ENCODE peak calls at places on chromosome 9, in four cellular contexts. One of them, this sample, is unnamed.
A peak's percentile ranks its signal among the peaks of the same experiment; 100 is the strongest.

GRCh38 chr9:70043689-70044449 is at the start of gene MAMDC2:
- DNase-seq in left lung: peak; percentile 51
- DNase-seq in upper lobe of left lung: peak; percentile 89
- DNase-seq in colonic mucosa: peak; percentile 32
- DNase-seq in this sample: peak; percentile 51

GRCh38 chr9:84668204-84669007 is 1.1 kb upstream of the NTRK2 start:
- DNase-seq in left lung: peak; percentile 35
- DNase-seq in upper lobe of left lung: peak; percentile 93
- DNase-seq in colonic mucosa: peak; percentile 66
- DNase-seq in this sample: peak; percentile 59

GRCh38 chr9:33230756-33231691 is 8.9 kb upstream of the SPINK4 start:
- DNase-seq in left lung: no peak
- DNase-seq in upper lobe of left lung: no peak
- DNase-seq in colonic mucosa: no peak
- DNase-seq in this sample: no peak

GRCh38 chr9:100584951-100585350 is 7.1 kb downstream of the CAVIN4 start:
- DNase-seq in left lung: no peak
- DNase-seq in upper lobe of left lung: no peak
- DNase-seq in colonic mucosa: no peak
- DNase-seq in this sample: no peak

GRCh38 chr9:81476808-81477207 is 212.5 kb downstream of the TLE1 start:
- DNase-seq in left lung: no peak
- DNase-seq in upper lobe of left lung: no peak
- DNase-seq in colonic mucosa: no peak
- DNase-seq in this sample: no peak

GRCh38 chr9:33437235-33437634 is 10.2 kb downstream of the AQP3 start:
- DNase-seq in left lung: no peak
- DNase-seq in upper lobe of left lung: no peak
- DNase-seq in colonic mucosa: no peak
- DNase-seq in this sample: no peak

GRCh38 chr9:35651964-35652828 is 1.5 kb upstream of the SIT1 start:
- DNase-seq in left lung: no peak
- DNase-seq in upper lobe of left lung: no peak
- DNase-seq in colonic mucosa: peak; percentile 62
- DNase-seq in this sample: peak; percentile 52

GRCh38 chr9:108142504-108143201 is 653.1 kb upstream of the KLF4 start:
- DNase-seq in left lung: no peak
- DNase-seq in upper lobe of left lung: no peak
- DNase-seq in colonic mucosa: peak; percentile 80
- DNase-seq in this sample: peak; percentile 82

GRCh38 chr9:132752877-132753592 is 82.8 kb downstream of the GTF3C4 start:
- DNase-seq in left lung: peak; percentile 36
- DNase-seq in upper lobe of left lung: no peak
- DNase-seq in colonic mucosa: no peak
- DNase-seq in this sample: no peak

GRCh38 chr9:134880484-134881312 is at the start of gene FCN2:
- DNase-seq in left lung: no peak
- DNase-seq in upper lobe of left lung: no peak
- DNase-seq in colonic mucosa: no peak
- DNase-seq in this sample: no peak

GRCh38 chr9:17613723-17614122 is 34.9 kb downstream of the SH3GL2 start:
- DNase-seq in left lung: no peak
- DNase-seq in upper lobe of left lung: no peak
- DNase-seq in colonic mucosa: no peak
- DNase-seq in this sample: no peak

GRCh38 chr9:136538599-136539426 is 7.0 kb downstream of the NOTCH1 start:
- DNase-seq in left lung: no peak
- DNase-seq in upper lobe of left lung: peak; percentile 75
- DNase-seq in colonic mucosa: peak; percentile 86
- DNase-seq in this sample: peak; percentile 82

GRCh38 chr9:105073147-105073546 is 145.2 kb upstream of the ABCA1 start:
- DNase-seq in left lung: no peak
- DNase-seq in upper lobe of left lung: no peak
- DNase-seq in colonic mucosa: no peak
- DNase-seq in this sample: no peak

GRCh38 chr9:134870746-134871667 is 9.6 kb upstream of the FCN2 start:
- DNase-seq in left lung: no peak
- DNase-seq in upper lobe of left lung: peak; percentile 60
- DNase-seq in colonic mucosa: no peak
- DNase-seq in this sample: no peak

GRCh38 chr9:5869315-5870019 is 21.2 kb upstream of the MLANA start:
- DNase-seq in left lung: no peak
- DNase-seq in upper lobe of left lung: no peak
- DNase-seq in colonic mucosa: no peak
- DNase-seq in this sample: peak; percentile 41

GRCh38 chr9:92717201-92718085 is 47.2 kb downstream of the BICD2 start:
- DNase-seq in left lung: no peak
- DNase-seq in upper lobe of left lung: no peak
- DNase-seq in colonic mucosa: no peak
- DNase-seq in this sample: no peak

GRCh38 chr9:4548796-4549725 is 58.8 kb downstream of the SLC1A1 start:
- DNase-seq in left lung: no peak
- DNase-seq in upper lobe of left lung: peak; percentile 39
- DNase-seq in colonic mucosa: no peak
- DNase-seq in this sample: no peak

GRCh38 chr9:110255417-110256141 is 728 bp downstream of the TXN start:
- DNase-seq in left lung: peak; percentile 75
- DNase-seq in upper lobe of left lung: peak; percentile 92
- DNase-seq in colonic mucosa: peak; percentile 80
- DNase-seq in this sample: peak; percentile 82

GRCh38 chr9:26463841-26464240 is 428.8 kb downstream of the CAAP1 start:
- DNase-seq in left lung: no peak
- DNase-seq in upper lobe of left lung: no peak
- DNase-seq in colonic mucosa: no peak
- DNase-seq in this sample: no peak

GRCh38 chr9:106891286-106891685 is 28.3 kb downstream of the ZNF462 start:
- DNase-seq in left lung: no peak
- DNase-seq in upper lobe of left lung: no peak
- DNase-seq in colonic mucosa: no peak
- DNase-seq in this sample: no peak

GRCh38 chr9:34663296-34663590 is 786 bp upstream of the CCL27 start:
- DNase-seq in left lung: no peak
- DNase-seq in upper lobe of left lung: no peak
- DNase-seq in colonic mucosa: no peak
- DNase-seq in this sample: no peak

GRCh38 chr9:2324742-2325141 is 296.8 kb upstream of the VLDLR start:
- DNase-seq in left lung: no peak
- DNase-seq in upper lobe of left lung: no peak
- DNase-seq in colonic mucosa: no peak
- DNase-seq in this sample: no peak

GRCh38 chr9:110282767-110283136 is 26.4 kb upstream of the TXN start:
- DNase-seq in left lung: no peak
- DNase-seq in upper lobe of left lung: no peak
- DNase-seq in colonic mucosa: no peak
- DNase-seq in this sample: no peak

DNA sequence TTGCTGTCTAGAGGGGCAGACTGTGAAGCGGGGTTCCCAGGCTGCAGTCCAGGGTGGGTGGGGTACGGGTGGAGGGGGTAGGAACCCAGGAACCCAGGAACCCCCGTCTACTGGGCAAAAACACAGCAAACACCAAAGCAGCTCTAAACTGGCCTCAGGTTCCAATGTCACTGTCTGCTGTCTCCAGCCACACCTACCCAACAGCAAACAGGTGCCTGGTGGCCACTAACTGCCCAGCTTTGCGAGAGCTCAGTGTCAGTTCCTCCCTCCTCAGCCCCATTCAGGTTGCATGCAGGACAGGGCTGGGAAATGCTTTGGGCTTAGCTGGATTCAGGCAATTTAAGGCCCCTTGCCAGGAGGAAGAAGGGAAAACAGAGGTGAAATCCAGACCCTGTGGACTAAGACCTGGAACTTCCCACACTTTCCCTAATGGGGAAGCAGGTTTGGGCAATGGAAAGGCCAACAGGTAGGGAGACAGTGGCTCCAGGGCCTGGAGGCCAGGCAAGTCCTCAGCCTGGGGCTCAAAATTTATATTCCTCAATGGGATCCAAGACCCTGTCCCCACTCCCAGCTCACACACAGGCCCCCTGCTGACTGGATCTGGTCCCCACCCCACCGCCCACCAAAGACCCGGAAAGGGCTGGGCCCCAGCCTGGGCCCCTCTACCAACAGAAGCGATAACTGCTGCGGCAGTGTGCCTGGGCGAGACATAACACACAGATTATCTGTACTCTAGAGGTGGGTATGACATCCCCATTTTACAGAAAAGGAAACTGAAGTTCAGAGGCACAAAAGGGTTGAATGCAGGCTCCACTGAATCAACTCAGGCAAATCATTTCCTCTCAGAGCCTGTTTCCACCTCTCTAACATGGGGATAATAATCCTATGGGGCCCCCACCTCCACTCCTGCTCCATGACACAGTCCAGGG is 3.6 kb downstream of the EEIG1 start:
- DNase-seq in left lung: no peak
- DNase-seq in upper lobe of left lung: no peak
- DNase-seq in colonic mucosa: peak; percentile 71
- DNase-seq in this sample: peak; percentile 70
- H3K4me3 ChIP-seq in left lung: peak overlapping the region; percentile 58
- H3K4me3 ChIP-seq in upper lobe of left lung: no peak overlapping the region
- H3K4me3 ChIP-seq in colonic mucosa: peak overlapping the region; percentile 83
- H3K4me3 ChIP-seq in this sample: no peak overlapping the region

GRCh38 chr9:95030344-95030743 is 287.2 kb downstream of the FANCC start:
- DNase-seq in left lung: no peak
- DNase-seq in upper lobe of left lung: no peak
- DNase-seq in colonic mucosa: no peak
- DNase-seq in this sample: no peak

GRCh38 chr9:95029720-95030119 is 287.8 kb downstream of the FANCC start:
- DNase-seq in left lung: no peak
- DNase-seq in upper lobe of left lung: no peak
- DNase-seq in colonic mucosa: no peak
- DNase-seq in this sample: no peak

GRCh38 chr9:95030920-95031662 is 286.4 kb downstream of the FANCC start:
- DNase-seq in left lung: no peak
- DNase-seq in upper lobe of left lung: no peak
- DNase-seq in colonic mucosa: no peak
- DNase-seq in this sample: no peak

GRCh38 chr9:95032580-95033298 is 284.8 kb downstream of the FANCC start:
- DNase-seq in left lung: no peak
- DNase-seq in upper lobe of left lung: no peak
- DNase-seq in colonic mucosa: no peak
- DNase-seq in this sample: no peak

GRCh38 chr9:95031711-95032461 is 285.6 kb downstream of the FANCC start:
- DNase-seq in left lung: peak; percentile 74
- DNase-seq in upper lobe of left lung: no peak
- DNase-seq in colonic mucosa: no peak
- DNase-seq in this sample: no peak
- H3K4me1 ChIP-seq in left lung: peaks cover 39% of the 10 kb centered on the region
- H3K4me1 ChIP-seq in upper lobe of left lung: peaks cover 46% of the 10 kb centered on the region
- H3K4me1 ChIP-seq in colonic mucosa: no peaks in the 10 kb centered on the region
- H3K4me1 ChIP-seq in this sample: peaks cover 31% of the 10 kb centered on the region

DNA sequence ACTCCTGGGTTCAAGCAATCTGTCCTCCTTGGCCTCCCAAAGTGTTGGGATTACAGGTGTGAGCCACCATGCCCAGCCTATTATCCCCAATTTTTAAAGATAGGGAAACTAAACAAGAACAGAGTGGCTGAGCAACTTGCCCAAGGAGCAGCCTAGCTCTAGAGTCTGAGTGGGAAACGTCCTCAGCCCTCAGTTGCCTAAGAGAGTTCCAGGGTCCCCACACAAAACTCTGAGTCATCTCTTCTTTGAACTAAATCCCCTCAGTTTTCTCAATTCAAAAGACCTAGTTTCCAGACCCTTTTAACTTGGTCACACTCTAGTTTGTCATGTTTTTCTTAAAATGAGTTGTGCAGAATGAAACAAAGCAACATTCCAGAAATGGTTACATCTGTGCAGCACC is 33.5 kb downstream of the GGTA1 start:
- DNase-seq in left lung: no peak
- DNase-seq in upper lobe of left lung: no peak
- DNase-seq in colonic mucosa: no peak
- DNase-seq in this sample: no peak
- H3K4me3 ChIP-seq in left lung: no peak overlapping the region
- H3K4me3 ChIP-seq in upper lobe of left lung: no peak overlapping the region
- H3K4me3 ChIP-seq in colonic mucosa: no peak overlapping the region
- H3K4me3 ChIP-seq in this sample: no peak overlapping the region

DNA sequence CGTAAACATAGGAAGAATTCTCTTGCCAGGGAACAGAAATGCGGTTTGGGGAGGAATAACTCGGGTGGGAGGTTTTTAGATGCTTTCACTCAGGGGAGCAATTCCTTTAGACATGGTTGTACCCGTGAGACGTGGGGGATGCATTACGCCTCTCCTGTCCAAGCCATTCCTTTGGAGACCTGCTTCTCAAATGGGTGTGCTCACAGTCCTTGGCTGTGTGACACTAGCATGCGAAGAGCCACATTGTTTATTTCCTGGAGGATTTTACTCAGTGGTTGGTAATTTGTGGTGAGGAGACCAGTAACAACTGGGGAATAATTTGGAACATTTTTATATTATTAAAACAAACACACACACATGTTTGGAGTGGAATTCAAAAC is 18.5 kb downstream of the COL15A1 start:
- DNase-seq in left lung: no peak
- DNase-seq in upper lobe of left lung: no peak
- DNase-seq in colonic mucosa: no peak
- DNase-seq in this sample: no peak
- H3K4me1 ChIP-seq in left lung: no peaks in the 10 kb centered on the region
- H3K4me1 ChIP-seq in upper lobe of left lung: peaks cover 4% of the 10 kb centered on the region
- H3K4me1 ChIP-seq in colonic mucosa: no peaks in the 10 kb centered on the region
- H3K4me1 ChIP-seq in this sample: peaks cover 6% of the 10 kb centered on the region

GRCh38 chr9:37037137-37037743 is 3.2 kb upstream of the PAX5 start:
- DNase-seq in left lung: no peak
- DNase-seq in upper lobe of left lung: peak; percentile 70
- DNase-seq in colonic mucosa: peak; percentile 22
- DNase-seq in this sample: no peak

GRCh38 chr9:37036237-37037136 is 2.4 kb upstream of the PAX5 start:
- DNase-seq in left lung: no peak
- DNase-seq in upper lobe of left lung: peak; percentile 87
- DNase-seq in colonic mucosa: peak; percentile 47
- DNase-seq in this sample: peak; percentile 73

GRCh38 chr9:37034938-37035471 is 937 bp upstream of the PAX5 start:
- DNase-seq in left lung: no peak
- DNase-seq in upper lobe of left lung: no peak
- DNase-seq in colonic mucosa: no peak
- DNase-seq in this sample: no peak

GRCh38 chr9:37034320-37034937 is 361 bp upstream of the PAX5 start:
- DNase-seq in left lung: no peak
- DNase-seq in upper lobe of left lung: peak; percentile 90
- DNase-seq in colonic mucosa: peak; percentile 32
- DNase-seq in this sample: peak; percentile 35

DNA sequence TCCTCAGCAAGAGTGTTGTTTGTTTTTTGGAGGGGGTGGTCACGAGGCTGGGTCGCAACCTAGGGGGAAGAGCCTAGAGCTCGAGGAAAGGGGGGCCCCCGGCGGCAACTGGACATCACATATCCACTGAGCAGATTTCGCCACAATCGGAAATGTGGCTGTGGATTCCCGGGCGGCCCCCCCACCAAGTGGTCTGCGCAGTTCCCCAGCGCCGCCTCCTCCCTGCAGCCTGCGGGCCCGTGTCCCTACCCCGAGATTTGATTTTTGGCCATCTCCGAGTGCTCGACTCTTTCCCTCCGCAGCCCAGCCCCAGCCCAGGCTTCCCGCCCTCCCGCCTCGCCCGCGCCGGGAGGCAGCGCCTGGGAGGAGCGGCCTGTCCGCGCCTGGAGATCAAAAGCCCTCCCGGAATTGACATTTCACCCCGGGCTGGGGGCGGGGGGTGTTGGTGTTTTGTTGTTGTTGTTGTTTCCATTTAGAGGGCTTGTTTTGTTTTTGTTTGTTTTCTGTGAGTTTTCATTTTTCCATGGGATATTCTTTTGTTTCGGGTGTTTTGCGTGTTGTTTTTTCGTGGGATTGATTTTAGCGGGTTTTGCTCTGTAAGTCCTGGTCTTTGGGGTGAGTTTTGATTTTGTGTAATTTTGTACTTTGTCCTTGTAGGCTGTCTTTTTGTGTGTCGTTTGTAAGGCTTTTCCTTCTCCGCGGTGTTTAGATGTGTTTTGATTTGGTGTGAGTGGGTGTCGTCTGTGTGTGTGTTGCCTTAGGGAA is 1.6 kb upstream of the PAX5 start:
- DNase-seq in left lung: no peak
- DNase-seq in upper lobe of left lung: peak; percentile 73
- DNase-seq in colonic mucosa: no peak
- DNase-seq in this sample: peak; percentile 10
- H3K4me3 ChIP-seq in left lung: no peak overlapping the region
- H3K4me3 ChIP-seq in upper lobe of left lung: no peak overlapping the region
- H3K4me3 ChIP-seq in colonic mucosa: no peak overlapping the region
- H3K4me3 ChIP-seq in this sample: no peak overlapping the region